ENCODE peak calls at places on chromosomes 5 and 9, in six cellular contexts. C is PC-3, O is NCI-H1417, F is HT-29, S is Caco-2, M is stromal cell of bone marrow. W is an unnamed sample.

GRCh38 chr9:78296208-78296892 is 575 bp upstream of the PSAT1 start:
- DNase-seq in S (peak; percentile 2), M (no peak), F (peak; percentile 56), C (peak; percentile 58), O (peak; percentile 53), W (no peak)

GRCh38 chr5:153641183-153641688 is 150.8 kb downstream of the GRIA1 start:
- DNase-seq in S (no peak), O (peak; percentile 35), M (no peak), C (no peak), F (no peak), W (no peak)

GRCh38 chr5:98468188-98468869 is 305.1 kb upstream of the RGMB start:
- DNase-seq in S (no peak), F (no peak), M (peak; percentile 85), C (peak; percentile 90), O (no peak), W (peak; percentile 78)

GRCh38 chr5:15897609-15898008 is 282.0 kb downstream of the MARCHF11 start:
- DNase-seq in S (no peak), M (no peak), F (no peak), C (no peak), O (no peak), W (no peak)

GRCh38 chr5:173025651-173026050 is 30.5 kb upstream of the CREBRF start:
- DNase-seq in C (no peak), O (no peak), F (no peak), S (no peak), M (no peak), W (no peak)

GRCh38 chr5:74173260-74173659 is 467.3 kb downstream of the ENC1 start:
- DNase-seq in C (no peak), M (no peak), S (no peak), F (no peak), O (peak; percentile 52), W (no peak)

GRCh38 chr9:78132688-78133033 is 101.0 kb upstream of the GNAQ start:
- DNase-seq in O (no peak), F (no peak), C (no peak), S (no peak), M (no peak), W (no peak)

GRCh38 chr5:84227221-84227620 is 157.5 kb downstream of the EDIL3 start:
- DNase-seq in C (no peak), F (no peak), O (no peak), M (no peak), S (no peak), W (no peak)

GRCh38 chr9:92728831-92729734 is 35.5 kb downstream of the BICD2 start:
- DNase-seq in M (no peak), C (no peak), F (no peak), S (no peak), O (no peak), W (peak; percentile 52)

W was measured in HT1080.